ENCODE peak calls at places on chromosomes 13 and 19, in nine cellular contexts. K is chondrocyte; C is activated B cell treated with CpG ODN at 0.5 μM for 24 hours; U is upper lobe of left lung; P is activated CD4-positive, alpha-beta T cell treated with anti-CD3 and anti-CD28 coated beads, Interleukin-2, amount 50 U/mL, for 48 hours; B is activated T-cell treated with anti-CD3 and anti-CD28 coated beads for 1 hour; T is HS-5; G is endodermal cell; J is hypothalamus. D is an unnamed sample.

GRCh38 chr13:112354330-112355273 is 21.6 kb upstream of the SPACA7 start:
- DNase-seq in K (no peak), C (no peak), U (no peak), P (no peak), B (no peak), T (no peak), G (no peak), J (no peak), D (no peak)

GRCh38 chr19:33071887-33072286 is 7.2 kb upstream of the RHPN2 start:
- DNase-seq in K (no peak), C (no peak), U (no peak), P (no peak), B (no peak), T (no peak), G (no peak), J (no peak), D (no peak)

GRCh38 chr19:16325161-16325527 is 518 bp downstream of the KLF2 start:
- DNase-seq in K (no peak), C (peak), U (peak), P (peak), B (no peak), T (no peak), G (peak), J (no peak), D (no peak)

GRCh38 chr19:45958320-45958719 is 15.3 kb downstream of the NOVA2 start:
- DNase-seq in K (no peak), C (no peak), U (no peak), P (no peak), B (no peak), T (no peak), G (no peak), J (no peak), D (no peak)

GRCh38 chr19:42323852-42324654 is 1.4 kb upstream of the MEGF8 start:
- DNase-seq in K (no peak), C (peak), U (no peak), P (peak), B (no peak), T (no peak), G (peak), J (no peak), D (no peak)

GRCh38 chr13:112137144-112137543 is 70.2 kb downstream of the SOX1 start:
- DNase-seq in K (peak), C (no peak), U (no peak), P (no peak), B (no peak), T (no peak), G (no peak), J (no peak), D (no peak)

GRCh38 chr13:104949840-104950805 is 1585.3 kb downstream of the EFNB2 start:
- DNase-seq in K (no peak), C (no peak), U (no peak), P (no peak), B (no peak), T (no peak), G (no peak), J (no peak), D (peak)

GRCh38 chr13:92463134-92463533 is 763.5 kb upstream of the GPC6 start:
- DNase-seq in K (no peak), C (no peak), U (no peak), P (no peak), B (no peak), T (no peak), G (no peak), J (no peak), D (no peak)

GRCh38 chr19:41932259-41933130 is 4.2 kb upstream of the ERFL start:
- DNase-seq in K (no peak), C (no peak), U (no peak), P (no peak), B (no peak), T (no peak), G (peak), J (no peak), D (no peak)

GRCh38 chr19:43755256-43755801 is 567 bp upstream of the SMG9 start:
- DNase-seq in K (no peak), C (peak), U (peak), P (peak), B (peak), T (peak), G (peak), J (peak), D (no peak)

GRCh38 chr19:35793381-35794165 is 18.2 kb downstream of the ARHGAP33 start:
- DNase-seq in K (no peak), C (no peak), U (no peak), P (no peak), B (no peak), T (no peak), G (no peak), J (no peak), D (no peak)

GRCh38 chr19:38264486-38265212 is at the start of gene SPINT2:
- DNase-seq in K (no peak), C (no peak), U (no peak), P (no peak), B (no peak), T (no peak), G (peak), J (peak), D (no peak)

GRCh38 chr19:20247016-20247683 is 80.1 kb downstream of the ZNF486 start:
- DNase-seq in K (no peak), C (no peak), U (peak), P (peak), B (peak), T (no peak), G (peak), J (peak), D (no peak)

GRCh38 chr19:55836340-55836739 is at the start of gene NLRP4:
- DNase-seq in K (no peak), C (no peak), U (no peak), P (no peak), B (no peak), T (no peak), G (no peak), J (no peak), D (no peak)

GRCh38 chr13:80010286-80010831 is 330.6 kb downstream of the SPRY2 start:
- DNase-seq in K (no peak), C (no peak), U (no peak), P (no peak), B (no peak), T (no peak), G (no peak), J (peak), D (no peak)

GRCh38 chr13:52356327-52356726 is 49.6 kb downstream of the THSD1 start:
- DNase-seq in K (no peak), C (no peak), U (no peak), P (no peak), B (no peak), T (no peak), G (no peak), J (no peak), D (no peak)

GRCh38 chr13:113835461-113836274 is 28.2 kb downstream of the GAS6 start:
- DNase-seq in K (no peak), C (no peak), U (no peak), P (no peak), B (no peak), T (no peak), G (no peak), J (no peak), D (peak)

GRCh38 chr13:45402641-45403040 is 15.5 kb downstream of the SLC25A30 start:
- DNase-seq in K (no peak), C (no peak), U (no peak), P (no peak), B (no peak), T (no peak), G (no peak), J (no peak), D (no peak)

GRCh38 chr13:98893361-98893760 is 84.5 kb downstream of the DOCK9 start:
- DNase-seq in K (no peak), C (no peak), U (no peak), P (no peak), B (no peak), T (no peak), G (no peak), J (no peak), D (no peak)

GRCh38 chr19:21483589-21484170 is 21.7 kb upstream of the ZNF429 start:
- DNase-seq in K (peak), C (no peak), U (peak), P (peak), B (peak), T (no peak), G (peak), J (no peak), D (no peak)

GRCh38 chr19:34678085-34678412 is 571 bp downstream of the ZNF302 start:
- DNase-seq in K (no peak), C (no peak), U (no peak), P (no peak), B (no peak), T (no peak), G (no peak), J (no peak), D (no peak)

GRCh38 chr19:44812142-44812718 is 3.3 kb downstream of the BCAM start:
- DNase-seq in K (no peak), C (no peak), U (no peak), P (no peak), B (no peak), T (no peak), G (no peak), J (no peak), D (no peak)

GRCh38 chr19:33241530-33242101 is 16.0 kb upstream of the SLC7A10 start:
- DNase-seq in K (peak), C (no peak), U (no peak), P (peak), B (peak), T (no peak), G (no peak), J (no peak), D (peak)

GRCh38 chr19:13024126-13024957 is 29.1 kb downstream of the NFIX start:
- DNase-seq in K (no peak), C (no peak), U (no peak), P (no peak), B (no peak), T (no peak), G (peak), J (peak), D (no peak)

GRCh38 chr13:78192721-78193120 is 274.1 kb upstream of the EDNRB start:
- DNase-seq in K (no peak), C (no peak), U (no peak), P (no peak), B (no peak), T (peak), G (no peak), J (no peak), D (peak)

GRCh38 chr19:848457-848921 is 3.6 kb upstream of the ELANE start:
- DNase-seq in K (no peak), C (no peak), U (no peak), P (no peak), B (no peak), T (no peak), G (no peak), J (no peak), D (no peak)